ENCODE peak calls at places on chromosomes 2 and 18, in four cellular contexts. X, V, T and U are unnamed samples.

GRCh38 chr2:102235491-102235890 is 48.7 kb downstream of the IL1RL2 start:
- DNase-seq in X (no peak), V (no peak), T (no peak), U (peak)

GRCh38 chr2:234989183-234989701 is 37.4 kb downstream of the SH3BP4 start:
- DNase-seq in X (no peak), V (no peak), T (peak), U (no peak)

GRCh38 chr2:21650566-21650965 is 526.8 kb downstream of the TDRD15 start:
- DNase-seq in X (no peak), V (no peak), T (no peak), U (no peak)

GRCh38 chr18:8752329-8752728 is 47.0 kb downstream of the MTCL1 start:
- DNase-seq in X (no peak), V (no peak), T (no peak), U (no peak)

GRCh38 chr2:69559696-69560482 is 83.7 kb downstream of the AAK1 start:
- DNase-seq in X (peak), V (no peak), T (peak), U (peak)

GRCh38 chr2:85017436-85018048 is 46.6 kb downstream of the KCMF1 start:
- DNase-seq in X (no peak), V (peak), T (no peak), U (no peak)

GRCh38 chr2:62410926-62411456 is 95.0 kb downstream of the TMEM17 start:
- DNase-seq in X (no peak), V (no peak), T (no peak), U (peak)

GRCh38 chr18:56869189-56869777 is 218.1 kb downstream of the WDR7 start:
- DNase-seq in X (peak), V (peak), T (no peak), U (peak)

GRCh38 chr2:9734308-9734707 is 103.5 kb upstream of the YWHAQ start:
- DNase-seq in X (no peak), V (no peak), T (no peak), U (no peak)

GRCh38 chr2:160432633-160433032 is 61.0 kb downstream of the RBMS1 start:
- DNase-seq in X (no peak), V (no peak), T (no peak), U (no peak)
- TF ChIP-seq CTCF in X (no peak), V (no peak), T (no peak), U (no peak)

GRCh38 chr18:3970929-3971328 is 484.2 kb downstream of the DLGAP1 start:
- DNase-seq in X (no peak), V (no peak), T (peak), U (no peak)
- TF ChIP-seq CTCF in X (no peak), V (peak), T (peak), U (no peak)

DNA sequence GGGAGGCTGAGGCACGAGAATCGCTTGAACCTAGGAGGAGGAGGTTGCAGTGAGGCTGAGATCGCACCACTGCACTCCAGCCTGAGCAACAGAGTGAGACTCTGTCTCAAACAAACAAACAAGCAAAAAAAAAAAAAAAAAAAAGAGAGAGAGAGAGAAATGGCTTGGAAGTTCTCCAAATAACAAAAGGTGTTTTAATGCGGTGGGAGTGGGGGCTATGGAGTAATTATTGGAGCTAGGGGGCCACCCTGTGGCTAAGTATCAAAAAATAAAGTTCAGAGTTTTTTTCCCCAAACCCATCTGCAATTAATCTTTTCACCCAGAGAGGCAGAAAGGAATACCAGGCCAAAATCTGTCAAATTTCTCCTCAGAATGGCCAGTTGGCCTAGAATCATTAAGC is 23.0 kb upstream of the CEP68 start:
- DNase-seq in X (no peak), V (no peak), T (no peak), U (no peak)
- TF ChIP-seq CTCF in X (no peak), V (no peak), T (peak), U (no peak)

DNA sequence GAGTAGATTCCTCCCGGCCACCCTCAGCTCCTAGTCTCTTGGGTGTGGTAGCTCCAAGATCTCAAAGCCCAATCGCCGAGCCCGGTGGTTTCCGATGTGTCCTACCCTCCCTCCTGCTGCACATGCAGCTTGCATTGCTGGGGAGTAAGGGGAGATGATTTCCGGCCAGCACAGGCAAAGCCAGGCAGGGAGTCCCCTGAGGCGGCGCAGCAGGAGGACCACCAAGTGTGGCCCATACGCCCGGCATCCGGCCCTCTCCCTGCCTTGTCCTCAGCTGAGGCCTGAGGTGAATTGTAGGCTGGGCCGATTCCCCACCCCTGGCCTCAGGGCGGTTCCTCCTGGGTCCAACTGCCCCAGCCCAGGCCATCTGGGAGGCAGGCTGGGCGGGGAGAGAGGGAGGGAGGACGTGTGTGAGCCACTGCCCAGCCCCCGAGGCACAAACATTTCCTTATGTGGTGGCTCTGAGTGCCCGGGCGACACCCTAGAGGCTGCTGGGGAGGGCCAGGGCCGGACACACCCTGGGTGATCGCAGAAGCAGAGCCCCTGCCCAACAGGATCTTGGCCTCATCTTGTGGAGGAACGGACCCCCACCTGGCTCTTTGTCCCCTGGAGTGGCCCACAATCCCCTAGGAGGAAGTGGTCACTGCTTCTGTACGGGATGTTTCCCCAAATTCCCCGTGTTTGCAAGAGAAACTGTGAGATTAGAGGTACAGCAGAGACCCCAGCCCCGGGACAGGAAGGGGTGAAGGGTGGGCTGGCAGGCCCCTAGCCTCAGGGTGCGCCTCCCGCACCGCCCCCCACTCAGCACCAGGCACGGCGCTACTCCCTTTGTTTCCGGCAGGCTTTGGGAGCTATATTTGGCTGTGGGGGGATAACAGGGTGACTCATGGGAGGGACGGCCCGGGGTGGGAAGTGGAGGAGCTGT is 41.9 kb upstream of the PTMA start:
- DNase-seq in X (peak), V (no peak), T (peak), U (peak)
- TF ChIP-seq CTCF in X (no peak), V (no peak), T (no peak), U (no peak)